ENCODE peak calls at places on chromosomes 11 and 22, in eight cellular contexts. K is GM12865; D is activated T-cell treated with anti-CD3 and anti-CD28 coated beads, Interleukin-2, amount 50 U/mL, for 48 hours; T is skeletal muscle cell; X is NCI-H510A treated with DMSO at 0.1 percent for 48 hours; I is activated T-helper 9 cell treated with anti-CD3 and anti-CD28 coated beads, Interleukin-2, amount 50 U/mL, for 16 hours; G is naive thymus-derived CD8-positive, alpha-beta T cell; M is tibial artery. U is an unnamed sample.

GRCh38 chr11:133064152-133064877 is 468.0 kb downstream of the OPCML start:
- DNase-seq in K (no peak), D (peak; percentile 27), T (no peak), X (peak; percentile 91), I (no peak), G (no peak), M (no peak), U (no peak)

GRCh38 chr11:2582436-2582931 is 117.3 kb downstream of the KCNQ1OT1 start:
- DNase-seq in K (no peak), D (peak; percentile 8), T (no peak), X (no peak), I (no peak), G (no peak), M (no peak), U (peak; percentile 28)

GRCh38 chr11:14107071-14107470 is 144.5 kb downstream of the SPON1 start:
- DNase-seq in K (no peak), D (no peak), T (no peak), X (no peak), I (no peak), G (no peak), M (no peak), U (no peak)

GRCh38 chr11:116990811-116991210 is 107.4 kb downstream of the SIK3 start:
- DNase-seq in K (no peak), D (no peak), T (no peak), X (no peak), I (no peak), G (no peak), M (no peak), U (no peak)

GRCh38 chr11:117600261-117600783 is 196.7 kb downstream of the DSCAML1 start:
- DNase-seq in K (no peak), D (no peak), T (no peak), X (peak; percentile 28), I (no peak), G (no peak), M (no peak), U (peak; percentile 18)

GRCh38 chr11:130179396-130180306 is 20.1 kb downstream of the ST14 start:
- DNase-seq in K (no peak), D (no peak), T (no peak), X (peak; percentile 53), I (no peak), G (no peak), M (no peak), U (no peak)

GRCh38 chr11:27413218-27413617 is 50.2 kb upstream of the CCDC34 start:
- DNase-seq in K (no peak), D (no peak), T (no peak), X (no peak), I (no peak), G (no peak), M (no peak), U (no peak)

GRCh38 chr22:36160499-36160942 is at the start of gene APOL3:
- DNase-seq in K (peak; percentile 80), D (peak; percentile 60), T (no peak), X (no peak), I (peak; percentile 15), G (peak; percentile 64), M (peak; percentile 87), U (no peak)

GRCh38 chr22:27686534-27686933 is 115.0 kb downstream of the MN1 start:
- DNase-seq in K (no peak), D (no peak), T (no peak), X (no peak), I (no peak), G (no peak), M (peak; percentile 97), U (no peak)

GRCh38 chr11:59754494-59754858 is 700 bp upstream of the STX3 start:
- DNase-seq in K (peak; percentile 22), D (peak; percentile 55), T (no peak), X (peak; percentile 55), I (no peak), G (no peak), M (no peak), U (no peak)

GRCh38 chr22:46052801-46053562 is 76.0 kb upstream of the WNT7B start:
- DNase-seq in K (no peak), D (peak; percentile 52), T (no peak), X (no peak), I (no peak), G (peak; percentile 16), M (peak; percentile 85), U (no peak)

U was measured in CD14-positive monocyte.